ENCODE peak calls at places on chromosome 22, in six cellular contexts. F, R, C, T, Y and D are unnamed samples.

GRCh38 chr22:38135133-38135706 is 24.7 kb upstream of the BAIAP2L2 start:
- DNase-seq in F (peak; percentile 83), R (peak; percentile 87), C (no peak), T (no peak), Y (no peak), D (no peak)

GRCh38 chr22:43652845-43653244 is 159.3 kb downstream of the EFCAB6 start:
- DNase-seq in F (no peak), R (no peak), C (no peak), T (no peak), Y (no peak), D (no peak)

GRCh38 chr22:18070556-18071306 is 7.1 kb upstream of the PEX26 start:
- DNase-seq in F (no peak), R (no peak), C (no peak), T (no peak), Y (no peak), D (no peak)

GRCh38 chr22:25364281-25364680 is 144.8 kb downstream of the CRYBB2 start:
- DNase-seq in F (no peak), R (no peak), C (no peak), T (no peak), Y (peak; percentile 15), D (peak; percentile 43)

GRCh38 chr22:42296381-42296853 is 26.0 kb upstream of the TCF20 start:
- DNase-seq in F (no peak), R (no peak), C (no peak), T (peak; percentile 30), Y (no peak), D (no peak)

GRCh38 chr22:26548984-26549383 is 36.7 kb upstream of the TFIP11 start:
- DNase-seq in F (no peak), R (no peak), C (no peak), T (no peak), Y (no peak), D (no peak)

GRCh38 chr22:32996702-32997101 is 61.5 kb downstream of the SYN3 start:
- DNase-seq in F (no peak), R (no peak), C (no peak), T (no peak), Y (peak; percentile 86), D (peak; percentile 90)

GRCh38 chr22:17903564-17904295 is 120.6 kb downstream of the MICAL3 start:
- DNase-seq in F (no peak), R (no peak), C (peak; percentile 33), T (no peak), Y (no peak), D (no peak)

GRCh38 chr22:43855431-43855830 is 6.9 kb downstream of the SULT4A1 start:
- DNase-seq in F (no peak), R (no peak), C (no peak), T (no peak), Y (no peak), D (no peak)

DNA sequence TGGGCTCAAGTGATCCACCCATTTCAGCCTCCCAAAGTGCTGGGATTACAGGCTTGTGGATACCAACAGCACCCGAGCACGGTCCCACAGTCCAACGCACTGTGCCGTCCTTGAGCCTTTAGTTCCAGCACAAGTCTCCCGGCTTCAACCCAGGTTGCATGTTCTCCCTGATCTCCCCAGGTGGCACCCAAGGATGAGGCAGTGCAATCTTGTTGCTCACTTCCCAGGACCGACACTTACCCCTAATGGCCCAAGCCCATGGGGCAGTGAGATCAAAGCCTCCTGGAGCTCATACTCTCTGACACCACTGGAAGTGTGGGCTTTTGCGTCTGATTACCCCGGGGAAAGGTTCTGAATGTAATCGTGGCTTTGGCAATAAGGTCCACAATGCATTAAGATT is 3.5 kb downstream of the PRAME start:
- DNase-seq in F (no peak), R (no peak), C (no peak), T (no peak), Y (no peak), D (no peak)
- H3K27ac ChIP-seq in F (no peak overlapping the region), R (no peak overlapping the region), C (no peak overlapping the region), T (no peak overlapping the region), Y (no peak overlapping the region), D (no peak overlapping the region)

GRCh38 chr22:46673677-46674236 is 53.6 kb downstream of the GRAMD4 start:
- DNase-seq in F (no peak), R (no peak), C (no peak), T (no peak), Y (no peak), D (no peak)
- H3K4me3 ChIP-seq in F (no peak overlapping the region), R (no peak overlapping the region), C (no peak overlapping the region), T (no peak overlapping the region), Y (no peak overlapping the region), D (peak overlapping the region; percentile 44)

DNA sequence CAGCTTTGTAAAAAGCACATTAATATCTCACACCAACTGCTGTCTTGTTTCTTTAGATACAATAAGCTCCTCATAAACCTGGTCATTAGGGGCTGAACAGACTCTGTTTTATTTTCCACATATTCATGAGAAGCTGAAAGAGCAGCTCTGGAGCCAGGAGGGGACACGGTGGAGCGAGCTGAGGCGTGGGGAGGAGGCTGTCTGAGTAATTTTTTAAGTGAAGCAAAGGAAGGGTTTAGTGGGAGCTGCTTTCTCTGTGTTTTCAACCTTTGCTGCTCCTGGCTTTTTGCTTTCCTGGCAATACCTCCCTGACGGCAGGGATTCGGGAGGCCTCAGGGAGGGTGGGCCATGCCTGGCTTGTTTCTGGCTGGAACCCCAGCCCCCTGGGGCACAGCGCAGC is 67.0 kb upstream of the EIF3D start:
- DNase-seq in F (no peak), R (no peak), C (no peak), T (no peak), Y (no peak), D (no peak)
- H3K27me3 ChIP-seq in F (peaks cover 30% of the 10 kb centered on the region), R (peaks cover 43% of the 10 kb centered on the region), C (no peaks in the 10 kb centered on the region), T (no peaks in the 10 kb centered on the region), Y (peaks cover 60% of the 10 kb centered on the region), D (no peaks in the 10 kb centered on the region)

GRCh38 chr22:20291604-20292063 is 23.5 kb upstream of the RTN4R start:
- DNase-seq in F (no peak), R (no peak), C (no peak), T (no peak), Y (no peak), D (no peak)

GRCh38 chr22:20292108-20292507 is 24.0 kb upstream of the RTN4R start:
- DNase-seq in F (no peak), R (no peak), C (no peak), T (no peak), Y (no peak), D (no peak)

GRCh38 chr22:20291249-20291586 is 23.1 kb upstream of the RTN4R start:
- DNase-seq in F (no peak), R (no peak), C (no peak), T (no peak), Y (no peak), D (no peak)

GRCh38 chr22:20290578-20291248 is 22.6 kb upstream of the RTN4R start:
- DNase-seq in F (no peak), R (no peak), C (peak; percentile 21), T (no peak), Y (no peak), D (no peak)

GRCh38 chr22:20290045-20290392 is 21.9 kb upstream of the RTN4R start:
- DNase-seq in F (no peak), R (no peak), C (no peak), T (no peak), Y (no peak), D (no peak)
- H3K27ac ChIP-seq in F (no peak overlapping the region), R (no peak overlapping the region), C (no peak overlapping the region), T (no peak overlapping the region), Y (no peak overlapping the region), D (no peak overlapping the region)